ENCODE peak calls at places on chromosomes 2 and 18, in four cellular contexts. V is upper lobe of left lung, E is H1, K is esophagus muscularis mucosa. D is an unnamed sample.

GRCh38 chr2:34261701-34262100 is 662.6 kb upstream of the FAM98A start:
- DNase-seq in K (no peak), E (no peak), V (no peak), D (no peak)

GRCh38 chr2:174561283-174562275 is 36.0 kb downstream of the WIPF1 start:
- DNase-seq in K (no peak), E (no peak), V (no peak), D (no peak)

GRCh38 chr2:230774348-230774951 is 61.8 kb downstream of the CAB39 start:
- DNase-seq in V (no peak), K (no peak), E (no peak), D (no peak)

GRCh38 chr2:235537186-235537585 is 43.3 kb downstream of the AGAP1 start:
- DNase-seq in V (no peak), E (no peak), K (no peak), D (no peak)

GRCh38 chr2:107989445-107989844 is 3.1 kb downstream of the SLC5A7 start:
- DNase-seq in E (no peak), K (no peak), V (no peak), D (no peak)

GRCh38 chr2:127695491-127696472 is 5.5 kb upstream of the SFT2D3 start:
- DNase-seq in V (peak), K (no peak), E (peak), D (no peak)

GRCh38 chr2:205708231-205708631 is 25.9 kb downstream of the NRP2 start:
- DNase-seq in V (peak), E (no peak), K (no peak), D (peak)

GRCh38 chr2:175309799-175310198 is 128.3 kb upstream of the ATP5MC3 start:
- DNase-seq in V (no peak), E (peak), K (no peak), D (no peak)

GRCh38 chr18:25786778-25787177 is 303.6 kb downstream of the SS18 start:
- DNase-seq in K (no peak), V (no peak), E (no peak), D (no peak)

GRCh38 chr2:191521608-191522208 is 156.2 kb upstream of the NABP1 start:
- DNase-seq in E (no peak), K (no peak), V (no peak), D (no peak)

GRCh38 chr2:12855508-12855907 is 138.8 kb downstream of the TRIB2 start:
- DNase-seq in K (no peak), V (no peak), E (no peak), D (no peak)

GRCh38 chr2:205679410-205680009 is 2.8 kb upstream of the NRP2 start:
- DNase-seq in E (no peak), V (no peak), K (peak), D (no peak)

GRCh38 chr2:176140520-176141317 is 10.6 kb upstream of the HOXD4 start:
- DNase-seq in K (no peak), E (peak), V (peak), D (no peak)

GRCh38 chr18:448116-448515 is 52.4 kb downstream of the COLEC12 start:
- DNase-seq in K (no peak), E (no peak), V (no peak), D (no peak)

GRCh38 chr18:41324934-41325333 is 630.1 kb upstream of the PIK3C3 start:
- DNase-seq in V (no peak), K (no peak), E (no peak), D (no peak)

GRCh38 chr2:79876430-79876829 is 363.6 kb downstream of the CTNNA2 start:
- DNase-seq in V (no peak), K (no peak), E (no peak), D (no peak)

GRCh38 chr2:234913208-234913626 is 38.6 kb upstream of the SH3BP4 start:
- DNase-seq in E (no peak), V (no peak), K (no peak), D (no peak)

GRCh38 chr2:143132360-143132759 is 3.1 kb downstream of the ARHGAP15 start:
- DNase-seq in V (no peak), E (no peak), K (no peak), D (no peak)

GRCh38 chr2:217588266-217588665 is 414.5 kb downstream of the TNS1 start:
- DNase-seq in K (no peak), V (no peak), E (no peak), D (no peak)

GRCh38 chr18:79555885-79556284 is 123.7 kb upstream of the CTDP1 start:
- DNase-seq in K (no peak), V (peak), E (no peak), D (no peak)

GRCh38 chr2:71930073-71930681 is 217.5 kb downstream of the CYP26B1 start:
- DNase-seq in E (peak), V (no peak), K (peak), D (no peak)

GRCh38 chr2:207991944-207992343 is 33.4 kb downstream of the PLEKHM3 start:
- DNase-seq in V (no peak), K (no peak), E (no peak), D (no peak)

GRCh38 chr2:240384711-240385450 is 50.6 kb upstream of the GPC1 start:
- DNase-seq in E (no peak), K (no peak), V (peak), D (no peak)

GRCh38 chr2:217890445-217890844 is 112.3 kb downstream of the TNS1 start:
- DNase-seq in V (no peak), K (no peak), E (no peak), D (no peak)

GRCh38 chr2:118062048-118062447 is 26.2 kb upstream of the INSIG2 start:
- DNase-seq in V (no peak), K (no peak), E (no peak), D (no peak)

GRCh38 chr2:119177838-119178190 is 19.3 kb upstream of the C1QL2 start:
- DNase-seq in K (no peak), V (no peak), E (no peak), D (no peak)

GRCh38 chr2:186349508-186349907 is 136.6 kb upstream of the ZC3H15 start:
- DNase-seq in K (no peak), E (no peak), V (no peak), D (no peak)

GRCh38 chr2:76197842-76198448 is 487.2 kb upstream of the GCFC2 start:
- DNase-seq in E (peak), V (no peak), K (no peak), D (peak)

GRCh38 chr18:34592961-34593382 is 117.1 kb upstream of the DTNA start:
- DNase-seq in V (no peak), K (no peak), E (peak), D (peak)

GRCh38 chr2:254231-254630 is 9.6 kb downstream of the SH3YL1 start:
- DNase-seq in E (no peak), K (no peak), V (no peak), D (no peak)

GRCh38 chr2:45748239-45748638 is 96.8 kb downstream of the PRKCE start:
- DNase-seq in V (no peak), K (no peak), E (no peak), D (peak)

GRCh38 chr2:131039908-131040660 is 53.2 kb downstream of the FAM168B start:
- DNase-seq in V (peak), K (no peak), E (no peak), D (no peak)

GRCh38 chr2:84458436-84459027 is 548 bp downstream of the SUCLG1 start:
- DNase-seq in K (no peak), V (no peak), E (no peak), D (no peak)

GRCh38 chr2:72155737-72156136 is 8.1 kb upstream of the CYP26B1 start:
- DNase-seq in K (peak), E (peak), V (no peak), D (no peak)

GRCh38 chr2:46645681-46646162 is 166.4 kb downstream of the TMEM247 start:
- DNase-seq in E (peak), K (no peak), V (no peak), D (no peak)

GRCh38 chr2:158598856-158599517 is 142.2 kb downstream of the PKP4 start:
- DNase-seq in V (no peak), K (no peak), E (no peak), D (no peak)

GRCh38 chr2:190785380-190785779 is 95.2 kb upstream of the GLS start:
- DNase-seq in K (no peak), V (no peak), E (no peak), D (no peak)

GRCh38 chr18:58174285-58174684 is 130.3 kb downstream of the NEDD4L start:
- DNase-seq in V (no peak), E (peak), K (no peak), D (no peak)

GRCh38 chr2:72931280-72931910 is 14.1 kb downstream of the EMX1 start:
- DNase-seq in V (peak), E (no peak), K (no peak), D (no peak)

GRCh38 chr2:204436267-204436666 is 109.0 kb upstream of the PARD3B start:
- DNase-seq in K (no peak), E (no peak), V (no peak), D (no peak)
- TF ChIP-seq EP300 in K (no peak), E (no peak), V (no peak), D (no peak)

DNA sequence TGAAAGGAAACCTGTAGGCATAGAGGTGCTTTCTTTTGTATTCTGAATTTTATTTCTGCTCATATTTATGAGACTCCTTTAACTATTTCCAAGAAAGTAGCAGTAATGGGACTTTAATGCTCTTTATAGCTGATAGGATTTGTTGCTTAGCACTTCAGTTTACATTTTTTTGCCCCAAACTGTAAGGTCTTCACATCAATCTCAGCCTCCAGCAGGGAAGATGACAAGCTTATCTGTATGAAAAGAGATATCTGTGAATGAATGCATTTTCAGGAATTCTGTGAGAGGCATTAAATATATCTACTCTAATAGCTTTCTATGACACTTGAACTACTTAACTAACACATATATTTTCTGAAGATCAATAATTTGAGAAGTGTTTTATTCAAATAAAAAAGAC is 766.2 kb upstream of the CNTNAP5 start:
- DNase-seq in V (no peak), E (no peak), K (no peak), D (no peak)
- TF ChIP-seq EP300 in V (no peak), E (no peak), K (no peak), D (no peak)

GRCh38 chr18:28065031-28065792 is 111.7 kb downstream of the CDH2 start:
- DNase-seq in V (no peak), K (no peak), E (no peak), D (no peak)
- TF ChIP-seq EP300 in V (no peak), K (no peak), E (no peak), D (no peak)

GRCh38 chr2:219076253-219076652 is 15.5 kb upstream of the IHH start:
- DNase-seq in E (no peak), K (no peak), V (no peak), D (no peak)

GRCh38 chr2:219073413-219074129 is 12.8 kb upstream of the IHH start:
- DNase-seq in K (no peak), V (peak), E (peak), D (no peak)

GRCh38 chr2:219065484-219065883 is 4.8 kb upstream of the IHH start:
- DNase-seq in E (no peak), K (no peak), V (no peak), D (no peak)

GRCh38 chr2:219072741-219073140 is 12.0 kb upstream of the IHH start:
- DNase-seq in V (no peak), E (no peak), K (no peak), D (no peak)

DNA sequence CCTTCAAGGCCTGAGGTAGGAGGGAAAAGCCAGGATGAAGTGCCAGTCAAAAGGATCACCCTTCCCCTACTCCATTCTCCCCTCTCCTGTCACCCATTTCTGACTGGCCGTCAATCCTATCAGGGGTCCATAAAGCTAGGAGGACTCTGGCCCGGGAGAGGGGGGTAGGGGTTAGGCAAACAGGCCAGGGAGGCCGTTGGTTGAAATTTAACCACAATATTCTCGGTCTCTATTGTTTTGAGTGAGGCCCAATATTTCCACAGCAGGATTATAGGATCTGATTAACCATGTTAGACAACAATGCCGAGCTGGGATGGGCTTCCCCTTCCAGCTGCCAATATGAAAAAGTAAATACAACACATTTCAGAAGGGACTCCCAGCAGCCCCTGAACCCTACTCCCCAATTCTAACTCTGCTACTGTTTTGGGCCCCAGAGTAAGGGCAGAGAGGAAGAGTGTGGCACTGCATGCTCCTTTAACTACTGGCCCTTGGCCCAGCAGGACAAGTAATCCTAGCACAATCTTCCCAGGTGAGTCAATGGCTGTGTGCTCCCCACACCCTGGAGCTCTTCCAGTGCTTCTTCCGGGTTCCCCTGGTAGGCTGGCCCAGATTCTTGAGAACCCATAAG is 10.6 kb upstream of the IHH start:
- DNase-seq in V (no peak), K (no peak), E (no peak), D (no peak)
- TF ChIP-seq EP300 in V (no peak), K (no peak), E (no peak), D (no peak)

GRCh38 chr2:121707344-121707919 is 29.2 kb downstream of the NIFK start:
- DNase-seq in E (no peak), K (no peak), V (no peak), D (no peak)
- TF ChIP-seq EP300 in E (no peak), K (no peak), V (no peak), D (no peak)

GRCh38 chr2:199734651-199735050 is 116.3 kb downstream of the FTCDNL1 start:
- DNase-seq in V (no peak), K (no peak), E (no peak), D (no peak)

GRCh38 chr2:199740111-199740428 is 110.9 kb downstream of the FTCDNL1 start:
- DNase-seq in V (no peak), E (no peak), K (no peak), D (no peak)

GRCh38 chr2:199742884-199743283 is 108.1 kb downstream of the FTCDNL1 start:
- DNase-seq in V (no peak), K (no peak), E (no peak), D (no peak)

GRCh38 chr2:199739413-199740110 is 111.4 kb downstream of the FTCDNL1 start:
- DNase-seq in K (no peak), V (no peak), E (peak), D (peak)

GRCh38 chr2:199738723-199739412 is 112.1 kb downstream of the FTCDNL1 start:
- DNase-seq in V (no peak), E (no peak), K (no peak), D (no peak)
- TF ChIP-seq EP300 in V (peak), E (no peak), K (no peak), D (peak)

GRCh38 chr2:96951125-96951654 is 35.2 kb downstream of the FAM178B start:
- DNase-seq in V (peak), E (peak), K (no peak), D (peak)

GRCh38 chr2:96953611-96954489 is 32.5 kb downstream of the FAM178B start:
- DNase-seq in V (no peak), K (no peak), E (no peak), D (no peak)

GRCh38 chr2:96954490-96954846 is 31.9 kb downstream of the FAM178B start:
- DNase-seq in V (no peak), K (no peak), E (no peak), D (no peak)

GRCh38 chr2:96952016-96952750 is 34.2 kb downstream of the FAM178B start:
- DNase-seq in V (peak), K (no peak), E (no peak), D (no peak)

GRCh38 chr2:96952976-96953610 is 33.3 kb downstream of the FAM178B start:
- DNase-seq in V (no peak), K (no peak), E (no peak), D (peak)
- TF ChIP-seq EP300 in V (no peak), K (no peak), E (no peak), D (peak)

GRCh38 chr2:177678939-177679338 is 286.4 kb downstream of the AGPS start:
- DNase-seq in E (no peak), K (no peak), V (no peak), D (no peak)

GRCh38 chr2:177682006-177682405 is 289.4 kb downstream of the AGPS start:
- DNase-seq in E (no peak), V (no peak), K (no peak), D (no peak)

GRCh38 chr2:177682768-177683472 is 290.3 kb downstream of the AGPS start:
- DNase-seq in V (no peak), K (no peak), E (no peak), D (no peak)

GRCh38 chr2:177680866-177681358 is 288.3 kb downstream of the AGPS start:
- DNase-seq in V (no peak), E (no peak), K (no peak), D (no peak)

GRCh38 chr2:177679611-177680530 is 287.3 kb downstream of the AGPS start:
- DNase-seq in K (no peak), V (no peak), E (no peak), D (no peak)
- TF ChIP-seq EP300 in K (no peak), V (no peak), E (no peak), D (no peak)

GRCh38 chr2:68218343-68218901 is 33.9 kb downstream of the PPP3R1 start:
- DNase-seq in K (no peak), E (no peak), V (no peak), D (no peak)
- TF ChIP-seq EP300 in K (no peak), E (no peak), V (no peak), D (no peak)